ENCODE peak calls at places on chromosome 22, in seven cellular contexts. One of them, this sample, is unnamed. For H3K9me3, the result is how much of the 10 kb centered on the place peaks cover.

GRCh38 chr22:37123649-37124048 is 14.1 kb upstream of the TMPRSS6 start:
- DNase-seq in CD4-positive, alpha-beta T cell: no peak
- DNase-seq in tibial artery: no peak
- DNase-seq in iPS DF 6.9: no peak
- DNase-seq in SJCRH30: no peak
- DNase-seq in cardiac muscle cell: no peak
- DNase-seq in CD8-positive, alpha-beta memory T cell: no peak
- DNase-seq in this sample: no peak

GRCh38 chr22:44366372-44367310 is 53.9 kb upstream of the SHISAL1 start:
- DNase-seq in CD4-positive, alpha-beta T cell: no peak
- DNase-seq in tibial artery: no peak
- DNase-seq in iPS DF 6.9: no peak
- DNase-seq in SJCRH30: peak
- DNase-seq in cardiac muscle cell: no peak
- DNase-seq in CD8-positive, alpha-beta memory T cell: no peak
- DNase-seq in this sample: no peak

GRCh38 chr22:43066844-43067385 is 22.3 kb downstream of the TTLL1 start:
- DNase-seq in CD4-positive, alpha-beta T cell: no peak
- DNase-seq in tibial artery: no peak
- DNase-seq in iPS DF 6.9: no peak
- DNase-seq in SJCRH30: peak
- DNase-seq in cardiac muscle cell: no peak
- DNase-seq in CD8-positive, alpha-beta memory T cell: no peak
- DNase-seq in this sample: no peak

GRCh38 chr22:41480397-41480735 is 11.4 kb downstream of the ACO2 start:
- DNase-seq in CD4-positive, alpha-beta T cell: no peak
- DNase-seq in tibial artery: no peak
- DNase-seq in iPS DF 6.9: no peak
- DNase-seq in SJCRH30: no peak
- DNase-seq in cardiac muscle cell: no peak
- DNase-seq in CD8-positive, alpha-beta memory T cell: no peak
- DNase-seq in this sample: no peak

GRCh38 chr22:33057363-33057995 is 702 bp downstream of the SYN3 start:
- DNase-seq in CD4-positive, alpha-beta T cell: no peak
- DNase-seq in tibial artery: no peak
- DNase-seq in iPS DF 6.9: no peak
- DNase-seq in SJCRH30: no peak
- DNase-seq in cardiac muscle cell: no peak
- DNase-seq in CD8-positive, alpha-beta memory T cell: no peak
- DNase-seq in this sample: no peak

GRCh38 chr22:44459041-44459440 is 39.0 kb downstream of the RTL6 start:
- DNase-seq in CD4-positive, alpha-beta T cell: no peak
- DNase-seq in tibial artery: no peak
- DNase-seq in iPS DF 6.9: no peak
- DNase-seq in SJCRH30: no peak
- DNase-seq in cardiac muscle cell: no peak
- DNase-seq in CD8-positive, alpha-beta memory T cell: no peak
- DNase-seq in this sample: no peak

GRCh38 chr22:37533995-37534394 is 14.8 kb upstream of the CARD10 start:
- DNase-seq in CD4-positive, alpha-beta T cell: no peak
- DNase-seq in tibial artery: no peak
- DNase-seq in iPS DF 6.9: no peak
- DNase-seq in SJCRH30: no peak
- DNase-seq in cardiac muscle cell: peak
- DNase-seq in CD8-positive, alpha-beta memory T cell: no peak
- DNase-seq in this sample: no peak

GRCh38 chr22:44462246-44463015 is 35.6 kb downstream of the RTL6 start:
- DNase-seq in CD4-positive, alpha-beta T cell: no peak
- DNase-seq in tibial artery: no peak
- DNase-seq in iPS DF 6.9: no peak
- DNase-seq in SJCRH30: no peak
- DNase-seq in cardiac muscle cell: peak
- DNase-seq in CD8-positive, alpha-beta memory T cell: no peak
- DNase-seq in this sample: no peak

GRCh38 chr22:41504397-41504796 is 35.5 kb downstream of the ACO2 start:
- DNase-seq in CD4-positive, alpha-beta T cell: no peak
- DNase-seq in tibial artery: peak
- DNase-seq in iPS DF 6.9: no peak
- DNase-seq in SJCRH30: no peak
- DNase-seq in cardiac muscle cell: peak
- DNase-seq in CD8-positive, alpha-beta memory T cell: no peak
- DNase-seq in this sample: no peak

GRCh38 chr22:27531782-27532530 is 269.6 kb downstream of the MN1 start:
- DNase-seq in CD4-positive, alpha-beta T cell: no peak
- DNase-seq in tibial artery: no peak
- DNase-seq in iPS DF 6.9: no peak
- DNase-seq in SJCRH30: no peak
- DNase-seq in cardiac muscle cell: peak
- DNase-seq in CD8-positive, alpha-beta memory T cell: no peak
- DNase-seq in this sample: no peak

GRCh38 chr22:49553518-49554295 is 274.0 kb downstream of the BRD1 start:
- DNase-seq in CD4-positive, alpha-beta T cell: no peak
- DNase-seq in tibial artery: peak
- DNase-seq in iPS DF 6.9: no peak
- DNase-seq in SJCRH30: no peak
- DNase-seq in cardiac muscle cell: no peak
- DNase-seq in CD8-positive, alpha-beta memory T cell: no peak
- DNase-seq in this sample: peak
- H3K9me3 ChIP-seq in CD4-positive, alpha-beta T cell: under half
- H3K9me3 ChIP-seq in tibial artery: under half
- H3K9me3 ChIP-seq in iPS DF 6.9: under half
- H3K9me3 ChIP-seq in SJCRH30: under half
- H3K9me3 ChIP-seq in cardiac muscle cell: under half
- H3K9me3 ChIP-seq in CD8-positive, alpha-beta memory T cell: under half
- H3K9me3 ChIP-seq in this sample: under half

DNA sequence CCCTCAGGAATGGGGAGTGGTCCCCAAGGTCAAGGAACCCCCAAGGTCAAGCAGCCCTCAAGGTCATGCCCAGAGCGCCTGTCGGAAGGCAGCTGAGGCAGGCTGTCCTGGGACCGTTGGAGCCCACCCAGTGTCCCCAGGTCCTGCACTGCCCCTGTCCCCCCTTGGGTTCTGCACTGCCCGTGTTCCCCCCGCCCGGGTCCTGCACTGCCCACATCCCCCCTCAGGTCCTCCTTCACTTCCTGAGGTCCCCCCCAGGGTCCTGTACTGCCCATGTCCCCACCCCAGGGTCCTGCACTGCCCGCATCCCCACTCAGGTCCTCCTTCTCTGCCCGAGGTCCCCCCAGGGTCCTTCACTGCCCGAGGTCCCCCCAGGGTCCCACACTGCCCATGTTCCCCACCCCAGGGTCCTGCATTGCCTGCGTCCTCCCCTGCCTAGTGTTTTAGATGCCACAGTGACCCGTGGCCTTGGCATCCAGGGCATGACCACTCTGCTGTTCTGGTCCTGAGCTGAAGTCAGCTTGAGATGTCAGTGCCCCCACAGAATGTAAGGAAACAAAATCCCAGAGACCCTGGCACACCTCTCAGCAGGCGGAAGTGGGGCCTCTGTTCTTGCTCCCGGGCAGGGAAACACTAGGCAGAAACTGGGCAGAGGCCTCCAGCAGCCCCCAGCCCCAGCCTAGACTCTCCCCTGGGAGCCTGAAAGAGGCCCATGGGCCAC is 1072.9 kb downstream of the BRD1 start:
- DNase-seq in CD4-positive, alpha-beta T cell: no peak
- DNase-seq in tibial artery: no peak
- DNase-seq in iPS DF 6.9: no peak
- DNase-seq in SJCRH30: no peak
- DNase-seq in cardiac muscle cell: no peak
- DNase-seq in CD8-positive, alpha-beta memory T cell: no peak
- DNase-seq in this sample: peak
- H3K9me3 ChIP-seq in CD4-positive, alpha-beta T cell: under half
- H3K9me3 ChIP-seq in tibial artery: under half
- H3K9me3 ChIP-seq in iPS DF 6.9: under half
- H3K9me3 ChIP-seq in SJCRH30: under half
- H3K9me3 ChIP-seq in cardiac muscle cell: under half
- H3K9me3 ChIP-seq in CD8-positive, alpha-beta memory T cell: under half
- H3K9me3 ChIP-seq in this sample: under half

GRCh38 chr22:49547751-49548239 is 279.9 kb downstream of the BRD1 start:
- DNase-seq in CD4-positive, alpha-beta T cell: no peak
- DNase-seq in tibial artery: peak
- DNase-seq in iPS DF 6.9: no peak
- DNase-seq in SJCRH30: no peak
- DNase-seq in cardiac muscle cell: no peak
- DNase-seq in CD8-positive, alpha-beta memory T cell: no peak
- DNase-seq in this sample: peak
- H3K9me3 ChIP-seq in CD4-positive, alpha-beta T cell: under half
- H3K9me3 ChIP-seq in tibial artery: under half
- H3K9me3 ChIP-seq in iPS DF 6.9: under half
- H3K9me3 ChIP-seq in SJCRH30: under half
- H3K9me3 ChIP-seq in cardiac muscle cell: under half
- H3K9me3 ChIP-seq in CD8-positive, alpha-beta memory T cell: under half
- H3K9me3 ChIP-seq in this sample: under half

GRCh38 chr22:48805516-48805915 is 1022.2 kb downstream of the BRD1 start:
- DNase-seq in CD4-positive, alpha-beta T cell: no peak
- DNase-seq in tibial artery: no peak
- DNase-seq in iPS DF 6.9: no peak
- DNase-seq in SJCRH30: no peak
- DNase-seq in cardiac muscle cell: no peak
- DNase-seq in CD8-positive, alpha-beta memory T cell: no peak
- DNase-seq in this sample: no peak
- H3K9me3 ChIP-seq in CD4-positive, alpha-beta T cell: under half
- H3K9me3 ChIP-seq in tibial artery: under half
- H3K9me3 ChIP-seq in iPS DF 6.9: under half
- H3K9me3 ChIP-seq in SJCRH30: under half
- H3K9me3 ChIP-seq in cardiac muscle cell: under half
- H3K9me3 ChIP-seq in CD8-positive, alpha-beta memory T cell: under half
- H3K9me3 ChIP-seq in this sample: under half

DNA sequence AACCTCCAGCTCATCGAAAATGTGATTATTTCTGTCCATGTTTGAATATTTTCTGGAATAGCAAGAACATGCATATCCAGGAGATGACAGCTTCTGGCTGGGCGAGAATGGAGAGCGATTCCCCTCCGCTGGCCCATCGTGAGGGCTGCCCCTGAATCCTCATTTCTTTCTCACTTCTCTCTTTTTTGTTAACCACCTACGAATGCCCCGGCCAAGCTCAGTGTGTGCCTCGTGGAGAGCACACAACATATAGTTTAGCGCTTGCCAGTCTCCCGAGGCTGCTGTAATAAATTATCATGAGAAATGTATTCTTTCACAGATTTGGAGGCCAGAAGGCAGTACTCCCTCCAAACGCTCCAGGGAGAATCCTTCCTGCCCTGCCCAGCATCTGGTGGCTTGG is 1305.9 kb downstream of the TBC1D22A start:
- DNase-seq in CD4-positive, alpha-beta T cell: no peak
- DNase-seq in tibial artery: no peak
- DNase-seq in iPS DF 6.9: no peak
- DNase-seq in SJCRH30: no peak
- DNase-seq in cardiac muscle cell: no peak
- DNase-seq in CD8-positive, alpha-beta memory T cell: no peak
- DNase-seq in this sample: no peak
- H3K9me3 ChIP-seq in CD4-positive, alpha-beta T cell: under half
- H3K9me3 ChIP-seq in tibial artery: under half
- H3K9me3 ChIP-seq in iPS DF 6.9: under half
- H3K9me3 ChIP-seq in SJCRH30: under half
- H3K9me3 ChIP-seq in cardiac muscle cell: under half
- H3K9me3 ChIP-seq in CD8-positive, alpha-beta memory T cell: under half
- H3K9me3 ChIP-seq in this sample: under half

GRCh38 chr22:47276219-47276843 is 513.9 kb downstream of the TBC1D22A start:
- DNase-seq in CD4-positive, alpha-beta T cell: no peak
- DNase-seq in tibial artery: no peak
- DNase-seq in iPS DF 6.9: no peak
- DNase-seq in SJCRH30: no peak
- DNase-seq in cardiac muscle cell: peak
- DNase-seq in CD8-positive, alpha-beta memory T cell: no peak
- DNase-seq in this sample: peak
- H3K9me3 ChIP-seq in CD4-positive, alpha-beta T cell: under half
- H3K9me3 ChIP-seq in tibial artery: under half
- H3K9me3 ChIP-seq in iPS DF 6.9: under half
- H3K9me3 ChIP-seq in SJCRH30: under half
- H3K9me3 ChIP-seq in cardiac muscle cell: under half
- H3K9me3 ChIP-seq in CD8-positive, alpha-beta memory T cell: under half
- H3K9me3 ChIP-seq in this sample: under half

GRCh38 chr22:29330753-29331152 is 15.3 kb upstream of the RASL10A start:
- DNase-seq in CD4-positive, alpha-beta T cell: no peak
- DNase-seq in tibial artery: no peak
- DNase-seq in iPS DF 6.9: no peak
- DNase-seq in SJCRH30: no peak
- DNase-seq in cardiac muscle cell: peak
- DNase-seq in CD8-positive, alpha-beta memory T cell: no peak
- DNase-seq in this sample: peak
- H3K9me3 ChIP-seq in CD4-positive, alpha-beta T cell: under half
- H3K9me3 ChIP-seq in tibial artery: under half
- H3K9me3 ChIP-seq in iPS DF 6.9: under half
- H3K9me3 ChIP-seq in SJCRH30: under half
- H3K9me3 ChIP-seq in cardiac muscle cell: under half
- H3K9me3 ChIP-seq in CD8-positive, alpha-beta memory T cell: under half
- H3K9me3 ChIP-seq in this sample: under half

GRCh38 chr22:48065852-48066251 is 1303.4 kb downstream of the TBC1D22A start:
- DNase-seq in CD4-positive, alpha-beta T cell: no peak
- DNase-seq in tibial artery: no peak
- DNase-seq in iPS DF 6.9: no peak
- DNase-seq in SJCRH30: no peak
- DNase-seq in cardiac muscle cell: no peak
- DNase-seq in CD8-positive, alpha-beta memory T cell: no peak
- DNase-seq in this sample: no peak
- H3K9me3 ChIP-seq in CD4-positive, alpha-beta T cell: under half
- H3K9me3 ChIP-seq in tibial artery: under half
- H3K9me3 ChIP-seq in iPS DF 6.9: under half
- H3K9me3 ChIP-seq in SJCRH30: under half
- H3K9me3 ChIP-seq in cardiac muscle cell: under half
- H3K9me3 ChIP-seq in CD8-positive, alpha-beta memory T cell: under half
- H3K9me3 ChIP-seq in this sample: under half

DNA sequence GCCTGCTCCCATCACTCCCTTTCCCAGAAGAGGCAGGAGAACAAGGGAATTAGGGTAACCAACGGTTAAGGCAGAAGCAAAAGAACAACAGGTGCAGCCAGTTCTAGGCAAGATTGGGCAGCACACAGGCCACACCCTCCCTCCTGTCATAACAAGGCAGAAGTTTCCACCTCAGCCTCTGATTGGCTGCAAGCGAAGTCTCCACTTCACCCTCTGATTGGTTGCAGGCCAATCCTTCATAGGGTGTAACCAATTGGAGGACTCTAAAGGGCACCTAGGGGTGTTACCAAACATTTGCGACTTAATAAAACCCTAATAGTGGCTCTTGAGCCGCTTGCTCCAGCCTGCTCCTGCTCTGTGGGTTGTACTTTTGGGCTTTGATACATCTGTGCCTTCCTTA is 153.8 kb downstream of the CACNA1I start:
- DNase-seq in CD4-positive, alpha-beta T cell: no peak
- DNase-seq in tibial artery: peak
- DNase-seq in iPS DF 6.9: no peak
- DNase-seq in SJCRH30: peak
- DNase-seq in cardiac muscle cell: no peak
- DNase-seq in CD8-positive, alpha-beta memory T cell: no peak
- DNase-seq in this sample: no peak
- H3K9me3 ChIP-seq in CD4-positive, alpha-beta T cell: under half
- H3K9me3 ChIP-seq in tibial artery: under half
- H3K9me3 ChIP-seq in iPS DF 6.9: under half
- H3K9me3 ChIP-seq in SJCRH30: under half
- H3K9me3 ChIP-seq in cardiac muscle cell: under half
- H3K9me3 ChIP-seq in CD8-positive, alpha-beta memory T cell: under half
- H3K9me3 ChIP-seq in this sample: under half

DNA sequence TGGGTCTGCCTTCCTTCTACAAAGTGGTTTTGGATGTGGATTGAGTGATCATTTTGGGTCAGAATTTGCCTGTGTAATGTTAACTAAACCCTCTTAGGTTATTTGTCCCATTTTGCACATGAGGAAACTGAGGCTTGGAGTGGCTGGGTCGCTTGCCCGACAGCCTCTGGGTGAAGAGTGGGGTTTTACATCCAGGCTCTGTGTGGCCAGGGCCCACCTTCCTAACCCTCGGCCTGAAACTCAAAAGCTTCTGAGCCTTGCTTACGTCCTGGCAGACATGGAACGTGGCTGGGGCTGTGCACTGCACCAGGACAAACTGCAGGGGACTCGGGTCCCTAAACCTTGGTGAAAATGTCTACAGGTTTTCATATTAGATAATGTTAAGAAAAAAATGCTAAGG is 542.4 kb downstream of the TBC1D22A start:
- DNase-seq in CD4-positive, alpha-beta T cell: no peak
- DNase-seq in tibial artery: no peak
- DNase-seq in iPS DF 6.9: no peak
- DNase-seq in SJCRH30: no peak
- DNase-seq in cardiac muscle cell: no peak
- DNase-seq in CD8-positive, alpha-beta memory T cell: no peak
- DNase-seq in this sample: peak
- H3K9me3 ChIP-seq in CD4-positive, alpha-beta T cell: under half
- H3K9me3 ChIP-seq in tibial artery: under half
- H3K9me3 ChIP-seq in iPS DF 6.9: under half
- H3K9me3 ChIP-seq in SJCRH30: under half
- H3K9me3 ChIP-seq in cardiac muscle cell: under half
- H3K9me3 ChIP-seq in CD8-positive, alpha-beta memory T cell: under half
- H3K9me3 ChIP-seq in this sample: under half

This sample was measured in suprapubic skin.